ENCODE peak calls at places on chromosome 1, in nine cellular contexts. One of them, this sample, is unnamed.

GRCh38 chr1:182111496-182111895 is 50.0 kb upstream of the ZNF648 start:
- DNase-seq in Peyer's patch: no peak
- DNase-seq in foreskin fibroblast: no peak
- DNase-seq in cardiac fibroblast: no peak
- DNase-seq in AG09309: no peak
- DNase-seq in HCT116: no peak
- DNase-seq in lower lobe of right lung: no peak
- DNase-seq in progenitor cell of endocrine pancreas: no peak
- DNase-seq in IMR-90: no peak
- DNase-seq in this sample: peak; percentile 42

GRCh38 chr1:3598522-3599285 is 12.6 kb downstream of the MEGF6 start:
- DNase-seq in lower lobe of right lung: no peak
- DNase-seq in cardiac fibroblast: no peak
- DNase-seq in Peyer's patch: no peak
- DNase-seq in IMR-90: no peak
- DNase-seq in HCT116: no peak
- DNase-seq in foreskin fibroblast: no peak
- DNase-seq in AG09309: no peak
- DNase-seq in progenitor cell of endocrine pancreas: no peak
- DNase-seq in this sample: no peak

GRCh38 chr1:87092852-87093251 is 178.4 kb downstream of the HS2ST1 start:
- DNase-seq in cardiac fibroblast: no peak
- DNase-seq in lower lobe of right lung: no peak
- DNase-seq in progenitor cell of endocrine pancreas: no peak
- DNase-seq in foreskin fibroblast: no peak
- DNase-seq in Peyer's patch: no peak
- DNase-seq in HCT116: no peak
- DNase-seq in IMR-90: no peak
- DNase-seq in AG09309: no peak
- DNase-seq in this sample: no peak

GRCh38 chr1:165647970-165648369 is 16.9 kb downstream of the MGST3 start:
- DNase-seq in progenitor cell of endocrine pancreas: no peak
- DNase-seq in foreskin fibroblast: no peak
- DNase-seq in HCT116: no peak
- DNase-seq in AG09309: no peak
- DNase-seq in IMR-90: peak; percentile 29
- DNase-seq in Peyer's patch: no peak
- DNase-seq in lower lobe of right lung: no peak
- DNase-seq in cardiac fibroblast: no peak
- DNase-seq in this sample: no peak

GRCh38 chr1:229148041-229148671 is 122.8 kb upstream of the RAB4A start:
- DNase-seq in progenitor cell of endocrine pancreas: peak; percentile 50
- DNase-seq in HCT116: no peak
- DNase-seq in IMR-90: no peak
- DNase-seq in AG09309: no peak
- DNase-seq in foreskin fibroblast: no peak
- DNase-seq in cardiac fibroblast: no peak
- DNase-seq in Peyer's patch: peak; percentile 65
- DNase-seq in lower lobe of right lung: no peak
- DNase-seq in this sample: no peak

GRCh38 chr1:38608202-38608864 is 251.2 kb downstream of the RRAGC start:
- DNase-seq in lower lobe of right lung: no peak
- DNase-seq in foreskin fibroblast: no peak
- DNase-seq in progenitor cell of endocrine pancreas: peak; percentile 46
- DNase-seq in AG09309: no peak
- DNase-seq in Peyer's patch: no peak
- DNase-seq in IMR-90: peak; percentile 4
- DNase-seq in HCT116: peak; percentile 8
- DNase-seq in cardiac fibroblast: no peak
- DNase-seq in this sample: no peak

GRCh38 chr1:149937779-149938178 is 1.1 kb upstream of the MTMR11 start:
- DNase-seq in Peyer's patch: no peak
- DNase-seq in foreskin fibroblast: no peak
- DNase-seq in lower lobe of right lung: no peak
- DNase-seq in cardiac fibroblast: no peak
- DNase-seq in IMR-90: no peak
- DNase-seq in AG09309: no peak
- DNase-seq in HCT116: no peak
- DNase-seq in progenitor cell of endocrine pancreas: no peak
- DNase-seq in this sample: no peak

GRCh38 chr1:155210304-155210703 is 1.8 kb downstream of the MTX1 start:
- DNase-seq in progenitor cell of endocrine pancreas: no peak
- DNase-seq in cardiac fibroblast: no peak
- DNase-seq in foreskin fibroblast: no peak
- DNase-seq in AG09309: no peak
- DNase-seq in lower lobe of right lung: no peak
- DNase-seq in IMR-90: no peak
- DNase-seq in HCT116: no peak
- DNase-seq in Peyer's patch: no peak
- DNase-seq in this sample: no peak

GRCh38 chr1:48228156-48228555 is 5.6 kb downstream of the SLC5A9 start:
- DNase-seq in cardiac fibroblast: no peak
- DNase-seq in AG09309: no peak
- DNase-seq in lower lobe of right lung: no peak
- DNase-seq in Peyer's patch: no peak
- DNase-seq in foreskin fibroblast: no peak
- DNase-seq in progenitor cell of endocrine pancreas: no peak
- DNase-seq in IMR-90: no peak
- DNase-seq in HCT116: no peak
- DNase-seq in this sample: no peak
- TF ChIP-seq CTCF in cardiac fibroblast: no peak
- TF ChIP-seq CTCF in AG09309: no peak
- TF ChIP-seq CTCF in lower lobe of right lung: no peak
- TF ChIP-seq CTCF in Peyer's patch: peak; percentile 9
- TF ChIP-seq CTCF in foreskin fibroblast: no peak
- TF ChIP-seq CTCF in progenitor cell of endocrine pancreas: peak; percentile 49
- TF ChIP-seq CTCF in IMR-90: no peak
- TF ChIP-seq CTCF in HCT116: peak; percentile 34
- TF ChIP-seq CTCF in this sample: no peak

GRCh38 chr1:101971309-101971708 is 25.4 kb downstream of the OLFM3 start:
- DNase-seq in cardiac fibroblast: peak; percentile 10
- DNase-seq in AG09309: no peak
- DNase-seq in IMR-90: peak; percentile 0
- DNase-seq in lower lobe of right lung: no peak
- DNase-seq in HCT116: no peak
- DNase-seq in progenitor cell of endocrine pancreas: no peak
- DNase-seq in Peyer's patch: no peak
- DNase-seq in foreskin fibroblast: no peak
- DNase-seq in this sample: no peak
- TF ChIP-seq CTCF in cardiac fibroblast: no peak
- TF ChIP-seq CTCF in AG09309: no peak
- TF ChIP-seq CTCF in IMR-90: no peak
- TF ChIP-seq CTCF in lower lobe of right lung: no peak
- TF ChIP-seq CTCF in HCT116: no peak
- TF ChIP-seq CTCF in progenitor cell of endocrine pancreas: peak; percentile 36
- TF ChIP-seq CTCF in Peyer's patch: no peak
- TF ChIP-seq CTCF in foreskin fibroblast: no peak
- TF ChIP-seq CTCF in this sample: no peak

DNA sequence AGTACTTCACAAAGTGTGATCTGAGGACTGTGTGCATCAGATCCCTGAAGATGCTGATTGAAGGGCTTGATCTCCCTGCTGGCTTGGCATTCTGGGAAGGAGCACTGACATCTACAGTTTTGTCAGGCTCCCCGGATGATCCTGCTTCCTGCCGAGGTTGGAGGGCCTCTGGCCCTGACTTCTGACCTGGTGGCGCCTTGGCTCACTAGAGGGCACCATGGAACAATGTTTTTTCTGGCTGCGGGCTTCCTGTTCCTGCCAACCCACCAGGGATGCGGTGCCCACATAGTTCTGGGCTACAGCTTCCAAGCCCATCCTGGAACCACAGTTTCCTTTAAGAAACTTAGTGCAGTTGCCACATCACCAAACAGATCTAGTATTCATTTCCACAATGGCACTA is 38.8 kb upstream of the RASAL2 start:
- DNase-seq in progenitor cell of endocrine pancreas: no peak
- DNase-seq in Peyer's patch: no peak
- DNase-seq in foreskin fibroblast: peak; percentile 57
- DNase-seq in cardiac fibroblast: peak; percentile 52
- DNase-seq in lower lobe of right lung: peak; percentile 72
- DNase-seq in IMR-90: no peak
- DNase-seq in AG09309: no peak
- DNase-seq in HCT116: no peak
- DNase-seq in this sample: peak; percentile 71
- TF ChIP-seq CTCF in progenitor cell of endocrine pancreas: peak; percentile 11
- TF ChIP-seq CTCF in Peyer's patch: no peak
- TF ChIP-seq CTCF in foreskin fibroblast: no peak
- TF ChIP-seq CTCF in cardiac fibroblast: peak; percentile 22
- TF ChIP-seq CTCF in lower lobe of right lung: peak; percentile 53
- TF ChIP-seq CTCF in IMR-90: no peak
- TF ChIP-seq CTCF in AG09309: peak; percentile 27
- TF ChIP-seq CTCF in HCT116: peak; percentile 41
- TF ChIP-seq CTCF in this sample: peak; percentile 10

GRCh38 chr1:105914403-105914802 is 1142.1 kb upstream of the PRMT6 start:
- DNase-seq in foreskin fibroblast: no peak
- DNase-seq in cardiac fibroblast: no peak
- DNase-seq in HCT116: no peak
- DNase-seq in AG09309: no peak
- DNase-seq in lower lobe of right lung: no peak
- DNase-seq in IMR-90: no peak
- DNase-seq in Peyer's patch: no peak
- DNase-seq in progenitor cell of endocrine pancreas: no peak
- DNase-seq in this sample: no peak
- TF ChIP-seq CTCF in foreskin fibroblast: no peak
- TF ChIP-seq CTCF in cardiac fibroblast: no peak
- TF ChIP-seq CTCF in HCT116: no peak
- TF ChIP-seq CTCF in AG09309: no peak
- TF ChIP-seq CTCF in lower lobe of right lung: no peak
- TF ChIP-seq CTCF in IMR-90: no peak
- TF ChIP-seq CTCF in Peyer's patch: no peak
- TF ChIP-seq CTCF in progenitor cell of endocrine pancreas: no peak
- TF ChIP-seq CTCF in this sample: no peak

DNA sequence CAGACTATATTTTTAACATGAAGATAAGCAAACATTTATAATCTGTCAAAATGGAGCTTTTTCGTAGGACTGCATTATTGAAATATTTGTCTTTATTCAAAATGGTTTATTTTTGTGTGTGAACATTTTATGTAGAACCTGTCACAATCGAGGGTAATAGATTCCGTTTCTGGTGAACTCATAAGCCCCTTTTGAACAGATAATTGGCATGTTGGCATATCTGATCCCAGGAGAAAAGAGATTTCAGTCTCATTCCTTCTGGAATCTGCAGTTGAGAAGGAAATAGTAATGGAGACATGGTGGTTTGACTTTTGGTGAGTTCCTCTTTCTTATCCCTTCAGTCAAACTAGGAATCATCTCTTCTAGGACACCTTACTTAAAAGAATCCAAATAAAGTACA is 427.9 kb upstream of the B3GALT2 start:
- DNase-seq in AG09309: no peak
- DNase-seq in progenitor cell of endocrine pancreas: no peak
- DNase-seq in Peyer's patch: no peak
- DNase-seq in lower lobe of right lung: no peak
- DNase-seq in HCT116: no peak
- DNase-seq in foreskin fibroblast: no peak
- DNase-seq in IMR-90: no peak
- DNase-seq in cardiac fibroblast: no peak
- DNase-seq in this sample: no peak
- TF ChIP-seq CTCF in AG09309: no peak
- TF ChIP-seq CTCF in progenitor cell of endocrine pancreas: no peak
- TF ChIP-seq CTCF in Peyer's patch: no peak
- TF ChIP-seq CTCF in lower lobe of right lung: no peak
- TF ChIP-seq CTCF in HCT116: no peak
- TF ChIP-seq CTCF in foreskin fibroblast: no peak
- TF ChIP-seq CTCF in IMR-90: no peak
- TF ChIP-seq CTCF in cardiac fibroblast: no peak
- TF ChIP-seq CTCF in this sample: no peak

GRCh38 chr1:220841293-220841692 is 38.0 kb upstream of the HLX start:
- DNase-seq in cardiac fibroblast: no peak
- DNase-seq in progenitor cell of endocrine pancreas: no peak
- DNase-seq in HCT116: no peak
- DNase-seq in AG09309: no peak
- DNase-seq in lower lobe of right lung: no peak
- DNase-seq in Peyer's patch: no peak
- DNase-seq in IMR-90: no peak
- DNase-seq in foreskin fibroblast: peak; percentile 18
- DNase-seq in this sample: no peak
- TF ChIP-seq CTCF in cardiac fibroblast: no peak
- TF ChIP-seq CTCF in progenitor cell of endocrine pancreas: no peak
- TF ChIP-seq CTCF in HCT116: peak; percentile 9
- TF ChIP-seq CTCF in AG09309: peak; percentile 14
- TF ChIP-seq CTCF in lower lobe of right lung: peak; percentile 9
- TF ChIP-seq CTCF in Peyer's patch: no peak
- TF ChIP-seq CTCF in IMR-90: no peak
- TF ChIP-seq CTCF in foreskin fibroblast: peak; percentile 12
- TF ChIP-seq CTCF in this sample: no peak

GRCh38 chr1:203354246-203354645 is 3.3 kb upstream of the FMOD start:
- DNase-seq in Peyer's patch: no peak
- DNase-seq in IMR-90: peak; percentile 90
- DNase-seq in progenitor cell of endocrine pancreas: no peak
- DNase-seq in AG09309: no peak
- DNase-seq in cardiac fibroblast: peak; percentile 67
- DNase-seq in lower lobe of right lung: no peak
- DNase-seq in HCT116: no peak
- DNase-seq in foreskin fibroblast: peak; percentile 51
- DNase-seq in this sample: no peak

GRCh38 chr1:203349757-203350522 is 982 bp downstream of the FMOD start:
- DNase-seq in lower lobe of right lung: no peak
- DNase-seq in foreskin fibroblast: no peak
- DNase-seq in AG09309: no peak
- DNase-seq in cardiac fibroblast: no peak
- DNase-seq in Peyer's patch: no peak
- DNase-seq in IMR-90: no peak
- DNase-seq in HCT116: no peak
- DNase-seq in progenitor cell of endocrine pancreas: no peak
- DNase-seq in this sample: no peak

GRCh38 chr1:203349166-203349565 is 1.8 kb downstream of the FMOD start:
- DNase-seq in cardiac fibroblast: no peak
- DNase-seq in foreskin fibroblast: no peak
- DNase-seq in AG09309: no peak
- DNase-seq in IMR-90: no peak
- DNase-seq in lower lobe of right lung: no peak
- DNase-seq in Peyer's patch: no peak
- DNase-seq in HCT116: no peak
- DNase-seq in progenitor cell of endocrine pancreas: no peak
- DNase-seq in this sample: no peak

GRCh38 chr1:203353486-203353885 is 2.6 kb upstream of the FMOD start:
- DNase-seq in IMR-90: no peak
- DNase-seq in lower lobe of right lung: no peak
- DNase-seq in AG09309: no peak
- DNase-seq in HCT116: no peak
- DNase-seq in progenitor cell of endocrine pancreas: no peak
- DNase-seq in Peyer's patch: no peak
- DNase-seq in foreskin fibroblast: no peak
- DNase-seq in cardiac fibroblast: no peak
- DNase-seq in this sample: no peak

DNA sequence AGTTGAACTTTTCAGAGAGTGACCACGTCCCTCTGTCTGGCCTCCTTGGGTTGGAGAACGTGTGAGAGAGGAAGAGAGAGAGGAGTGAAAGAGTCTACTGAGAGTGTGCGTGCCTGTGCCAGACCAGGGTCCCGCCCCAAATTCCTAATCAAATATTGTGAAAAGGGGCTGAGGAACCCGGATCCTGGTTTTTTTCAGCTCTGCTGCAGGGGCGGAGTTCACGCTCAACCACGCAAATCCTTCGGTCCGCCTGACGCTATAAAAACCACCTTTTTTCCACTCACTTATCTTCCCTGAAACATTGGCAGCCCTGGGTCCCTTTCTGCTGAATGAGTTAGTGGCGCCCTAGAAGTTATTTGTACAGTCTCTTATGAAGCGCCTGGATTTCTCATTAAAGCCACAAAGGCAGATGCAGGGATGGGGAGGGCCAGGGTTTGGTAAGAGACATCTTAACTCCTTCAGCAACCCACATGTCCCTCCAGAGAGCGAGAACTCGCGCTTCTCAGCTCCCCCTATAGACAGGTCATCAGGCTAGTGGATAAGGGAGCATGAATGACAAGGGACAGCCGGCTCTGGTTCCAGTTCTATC is at the start of gene FMOD:
- DNase-seq in IMR-90: peak; percentile 46
- DNase-seq in cardiac fibroblast: peak; percentile 28
- DNase-seq in AG09309: no peak
- DNase-seq in foreskin fibroblast: peak; percentile 43
- DNase-seq in HCT116: no peak
- DNase-seq in progenitor cell of endocrine pancreas: no peak
- DNase-seq in lower lobe of right lung: no peak
- DNase-seq in Peyer's patch: no peak
- DNase-seq in this sample: peak; percentile 66
- TF ChIP-seq CTCF in IMR-90: no peak
- TF ChIP-seq CTCF in cardiac fibroblast: peak; percentile 16
- TF ChIP-seq CTCF in AG09309: peak; percentile 15
- TF ChIP-seq CTCF in foreskin fibroblast: peak; percentile 15
- TF ChIP-seq CTCF in HCT116: peak; percentile 16
- TF ChIP-seq CTCF in progenitor cell of endocrine pancreas: no peak
- TF ChIP-seq CTCF in lower lobe of right lung: no peak
- TF ChIP-seq CTCF in Peyer's patch: no peak
- TF ChIP-seq CTCF in this sample: no peak

This sample was measured in colonic mucosa.